ENCODE peak calls at places on chromosomes 4 and X, in eight cellular contexts. V, Q, K, E, U, L, F and W are unnamed samples.

GRCh38 chr4:7160951-7161440 is 31.3 kb upstream of the SORCS2 start:
- DNase-seq in V (no peak), Q (no peak), K (no peak), E (no peak), U (no peak), L (no peak), F (no peak), W (no peak)

GRCh38 chrX:129934461-129934860 is 28.5 kb downstream of the UTP14A start:
- DNase-seq in V (no peak), Q (no peak), K (no peak), E (no peak), U (no peak), L (no peak), F (no peak), W (no peak)

GRCh38 chr4:38021751-38022150 is 61.6 kb downstream of the PTTG2 start:
- DNase-seq in V (no peak), Q (no peak), K (no peak), E (no peak), U (no peak), L (no peak), F (no peak), W (no peak)

GRCh38 chrX:150587585-150588503 is 19.4 kb downstream of the MTM1 start:
- DNase-seq in V (peak), Q (no peak), K (no peak), E (peak), U (no peak), L (no peak), F (peak), W (peak)

GRCh38 chr4:144754562-144755410 is 108.8 kb downstream of the HHIP start:
- DNase-seq in V (peak), Q (peak), K (no peak), E (no peak), U (no peak), L (no peak), F (no peak), W (peak)

GRCh38 chr4:139921551-139922184 is 232.3 kb downstream of the MAML3 start:
- DNase-seq in V (no peak), Q (peak), K (no peak), E (no peak), U (peak), L (no peak), F (no peak), W (no peak)

GRCh38 chr4:99714179-99714578 is 56.6 kb upstream of the C4orf54 start:
- DNase-seq in V (no peak), Q (no peak), K (no peak), E (no peak), U (no peak), L (no peak), F (no peak), W (no peak)

GRCh38 chr4:138831943-138832342 is 183.6 kb upstream of the NOCT start:
- DNase-seq in V (no peak), Q (no peak), K (no peak), E (no peak), U (no peak), L (no peak), F (no peak), W (no peak)

GRCh38 chr4:84673475-84674230 is 90.7 kb downstream of the CDS1 start:
- DNase-seq in V (peak), Q (peak), K (no peak), E (no peak), U (no peak), L (no peak), F (no peak), W (peak)

GRCh38 chr4:27008693-27009092 is 148.1 kb downstream of the STIM2 start:
- DNase-seq in V (no peak), Q (no peak), K (no peak), E (no peak), U (no peak), L (no peak), F (no peak), W (no peak)

GRCh38 chr4:78610546-78611214 is 59.1 kb downstream of the ANXA3 start:
- DNase-seq in V (peak), Q (no peak), K (no peak), E (no peak), U (no peak), L (no peak), F (no peak), W (no peak)

GRCh38 chrX:153507484-153508178 is 9.8 kb upstream of the ATP2B3 start:
- DNase-seq in V (peak), Q (peak), K (peak), E (peak), U (peak), L (peak), F (peak), W (peak)

GRCh38 chr4:189046642-189047041 is 894.0 kb upstream of the FRG1 start:
- DNase-seq in V (no peak), Q (peak), K (no peak), E (no peak), U (no peak), L (no peak), F (no peak), W (peak)

GRCh38 chr4:148740701-148741100 is 298.5 kb upstream of the NR3C2 start:
- DNase-seq in V (no peak), Q (peak), K (no peak), E (no peak), U (no peak), L (peak), F (no peak), W (peak)

GRCh38 chrX:130799393-130799792 is 103.6 kb downstream of the ENOX2 start:
- DNase-seq in V (peak), Q (peak), K (no peak), E (no peak), U (no peak), L (no peak), F (no peak), W (peak)

GRCh38 chrX:54481751-54482150 is 14.3 kb downstream of the FGD1 start:
- DNase-seq in V (no peak), Q (no peak), K (no peak), E (no peak), U (no peak), L (no peak), F (no peak), W (no peak)

GRCh38 chr4:101790521-101791188 is at the start of gene BANK1:
- DNase-seq in V (peak), Q (peak), K (peak), E (peak), U (peak), L (peak), F (peak), W (peak)

GRCh38 chr4:151099976-151100417 is 569 bp downstream of the RPS3A start:
- DNase-seq in V (peak), Q (peak), K (no peak), E (no peak), U (no peak), L (no peak), F (peak), W (no peak)
- TF ChIP-seq CTCF in V (no peak), Q (no peak), K (no peak), E (no peak), U (no peak), L (no peak), F (no peak), W (no peak)

DNA sequence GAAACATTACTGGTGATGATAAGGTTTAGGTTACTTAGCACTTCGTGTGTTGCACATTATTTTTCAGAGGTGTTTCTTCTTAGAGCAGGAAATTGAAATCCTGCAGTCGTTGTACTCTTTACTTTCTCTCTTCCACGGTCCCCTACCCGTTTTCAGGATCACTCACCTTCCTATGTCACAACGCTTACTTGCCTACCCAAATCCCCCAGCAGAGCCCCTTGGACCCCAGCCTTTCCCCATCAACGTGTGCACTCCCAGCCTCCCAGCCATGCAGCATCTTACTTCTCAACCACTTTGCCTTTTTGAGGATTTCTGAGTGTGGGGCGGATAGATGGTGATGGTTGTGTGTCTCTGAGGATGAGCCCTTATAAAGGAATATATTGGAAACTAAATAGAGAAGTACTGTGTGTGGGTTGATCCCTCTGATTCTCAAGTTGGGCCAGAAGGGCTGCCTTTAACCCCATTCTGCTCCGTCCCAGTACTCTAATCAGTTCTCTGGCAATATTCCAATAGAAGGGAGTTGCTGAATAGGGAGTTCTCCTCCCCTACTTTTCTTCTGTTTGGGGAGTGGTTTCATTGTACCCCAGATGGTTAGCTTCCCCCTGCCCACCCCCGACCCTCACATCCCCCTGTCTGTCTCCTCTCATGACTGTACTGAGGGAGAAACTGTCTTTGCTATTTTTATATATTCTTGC is 1.6 kb downstream of the MID2 start:
- DNase-seq in V (peak), Q (no peak), K (no peak), E (no peak), U (no peak), L (no peak), F (no peak), W (no peak)
- H3K4me3 ChIP-seq in V (peak), Q (peak), K (peak), E (peak), U (peak), L (peak), F (no peak), W (peak)

GRCh38 chrX:102833136-102833535 is 103.9 kb upstream of the RAB40AL start:
- DNase-seq in V (peak), Q (no peak), K (no peak), E (no peak), U (no peak), L (no peak), F (no peak), W (no peak)

GRCh38 chrX:102840871-102841705 is 96.0 kb upstream of the RAB40AL start:
- DNase-seq in V (peak), Q (peak), K (no peak), E (no peak), U (no peak), L (no peak), F (peak), W (peak)

GRCh38 chrX:102832661-102833060 is 104.4 kb upstream of the RAB40AL start:
- DNase-seq in V (peak), Q (peak), K (no peak), E (peak), U (no peak), L (no peak), F (no peak), W (peak)

GRCh38 chrX:102837843-102838242 is 99.2 kb upstream of the RAB40AL start:
- DNase-seq in V (no peak), Q (peak), K (no peak), E (no peak), U (no peak), L (no peak), F (no peak), W (no peak)

GRCh38 chrX:102835504-102836146 is 101.4 kb upstream of the RAB40AL start:
- DNase-seq in V (peak), Q (peak), K (no peak), E (no peak), U (no peak), L (no peak), F (peak), W (peak)
- TF ChIP-seq CTCF in V (peak), Q (peak), K (peak), E (peak), U (peak), L (peak), F (peak), W (peak)

GRCh38 chrX:106036716-106037115 is 1.8 kb downstream of the SERPINA7 start:
- DNase-seq in V (no peak), Q (no peak), K (no peak), E (no peak), U (no peak), L (no peak), F (no peak), W (no peak)

GRCh38 chrX:106035064-106035463 is 3.5 kb downstream of the SERPINA7 start:
- DNase-seq in V (peak), Q (no peak), K (no peak), E (no peak), U (no peak), L (no peak), F (no peak), W (peak)

GRCh38 chrX:106038625-106039024 is at the start of gene SERPINA7:
- DNase-seq in V (no peak), Q (no peak), K (no peak), E (no peak), U (no peak), L (no peak), F (no peak), W (no peak)

GRCh38 chrX:106039920-106040319 is 1.4 kb upstream of the SERPINA7 start:
- DNase-seq in V (peak), Q (peak), K (no peak), E (no peak), U (no peak), L (no peak), F (no peak), W (peak)

DNA sequence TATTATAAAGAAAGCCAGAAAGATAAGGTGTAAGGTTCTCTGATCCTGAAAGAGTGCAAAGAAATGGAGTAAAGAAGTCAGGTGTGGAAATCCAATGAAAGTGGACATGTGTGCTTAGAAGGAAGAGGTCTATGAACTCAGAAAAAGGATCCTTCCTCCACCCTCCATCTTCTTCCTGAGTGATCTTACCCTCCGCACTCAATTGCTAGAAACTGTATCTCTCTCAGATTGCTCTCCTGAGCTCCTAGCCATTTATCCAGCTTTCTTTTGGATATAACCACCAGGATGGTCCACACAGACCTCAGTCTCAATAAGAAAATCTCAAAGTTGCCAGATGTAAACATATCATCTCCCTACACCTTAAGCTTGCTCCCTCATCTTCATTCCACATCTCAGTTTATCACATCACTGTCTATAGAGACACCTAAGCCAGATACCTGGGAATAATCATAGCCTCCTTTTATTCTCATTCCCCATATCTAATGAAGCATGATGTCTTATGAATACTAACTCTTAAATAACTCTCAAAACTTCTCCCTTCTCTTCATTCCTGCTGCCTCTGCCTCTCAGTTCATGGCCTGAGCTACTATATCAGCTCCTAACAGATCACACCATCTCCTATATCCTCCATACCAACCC is 573 bp downstream of the SERPINA7 start:
- DNase-seq in V (no peak), Q (no peak), K (no peak), E (no peak), U (no peak), L (no peak), F (no peak), W (no peak)
- H3K4me3 ChIP-seq in V (no peak), Q (no peak), K (no peak), E (no peak), U (no peak), L (no peak), F (no peak), W (no peak)

GRCh38 chr4:108795733-108796132 is 32.9 kb upstream of the ETNPPL start:
- DNase-seq in V (no peak), Q (no peak), K (no peak), E (no peak), U (no peak), L (no peak), F (no peak), W (no peak)
- TF ChIP-seq CTCF in V (no peak), Q (no peak), K (no peak), E (no peak), U (no peak), L (no peak), F (no peak), W (no peak)